ENCODE peak calls at places on chromosomes 11 and 22, in six cellular contexts. O, J, P, T, Q and W are unnamed samples. For H3K4me1, the result is how much of the 10 kb centered on the place peaks cover.

GRCh38 chr11:78669249-78669648 is 94.6 kb upstream of the NARS2 start:
- DNase-seq in T (no peak), Q (no peak), J (no peak), P (no peak), O (no peak), W (no peak)

GRCh38 chr11:75578977-75579376 is 16.9 kb downstream of the SERPINH1 start:
- DNase-seq in J (no peak), T (no peak), O (no peak), P (no peak), Q (no peak), W (no peak)

GRCh38 chr22:32339190-32340012 is 18.3 kb upstream of the RFPL3 start:
- DNase-seq in T (no peak), P (no peak), Q (no peak), O (no peak), J (no peak), W (no peak)

GRCh38 chr11:37050311-37050710 is 452.3 kb upstream of the RAG2 start:
- DNase-seq in T (no peak), Q (no peak), O (no peak), J (no peak), P (no peak), W (no peak)

GRCh38 chr22:18975434-18976196 is 39.5 kb upstream of the PRODH start:
- DNase-seq in T (peak), P (no peak), O (peak), J (no peak), Q (no peak), W (no peak)

GRCh38 chr11:127056338-127056971 is 55.9 kb upstream of the KIRREL3 start:
- DNase-seq in Q (no peak), J (no peak), O (no peak), P (no peak), T (no peak), W (no peak)

GRCh38 chr11:74462009-74462408 is 5.3 kb downstream of the KCNE3 start:
- DNase-seq in Q (no peak), J (peak), P (no peak), T (peak), O (peak), W (peak)

GRCh38 chr11:70477607-70478006 is 79.3 kb downstream of the CTTN start:
- DNase-seq in Q (no peak), T (peak), J (no peak), O (no peak), P (no peak), W (no peak)

GRCh38 chr11:5600374-5600851 is 4.0 kb downstream of the TRIM6 start:
- DNase-seq in T (peak), P (peak), O (peak), J (peak), Q (peak), W (peak)

GRCh38 chr22:48517039-48518030 is 1310.3 kb downstream of the BRD1 start:
- DNase-seq in P (no peak), Q (no peak), J (no peak), T (no peak), O (peak), W (no peak)

GRCh38 chr11:74466916-74467885 is at the start of gene KCNE3:
- DNase-seq in T (peak), Q (no peak), P (no peak), O (peak), J (peak), W (peak)

GRCh38 chr11:75293903-75294302 is 53.3 kb downstream of the TPBGL start:
- DNase-seq in Q (no peak), T (no peak), J (no peak), O (no peak), P (no peak), W (no peak)

GRCh38 chr22:24424001-24424900 is 3.1 kb upstream of the ADORA2A start:
- DNase-seq in J (no peak), P (no peak), T (peak), O (no peak), Q (peak), W (peak)

GRCh38 chr22:45895436-45896152 is 81.4 kb downstream of the WNT7B start:
- DNase-seq in Q (no peak), T (peak), P (no peak), O (no peak), J (no peak), W (peak)

GRCh38 chr11:46912526-46913150 is 5.7 kb downstream of the LRP4 start:
- DNase-seq in Q (no peak), O (no peak), P (no peak), T (no peak), J (no peak), W (peak)

GRCh38 chr11:86931059-86931964 is 23.9 kb downstream of the FZD4 start:
- DNase-seq in P (no peak), Q (no peak), J (no peak), O (no peak), T (no peak), W (no peak)

GRCh38 chr11:1823376-1824220 is 11.2 kb upstream of the SYT8 start:
- DNase-seq in T (peak), J (no peak), P (no peak), O (peak), Q (no peak), W (no peak)

GRCh38 chr11:28757725-28758515 is 649.7 kb downstream of the METTL15 start:
- DNase-seq in P (no peak), T (no peak), O (no peak), J (no peak), Q (no peak), W (no peak)

GRCh38 chr11:19164881-19165280 is 36.9 kb downstream of the CSRP3 start:
- DNase-seq in T (no peak), Q (no peak), O (no peak), P (no peak), J (no peak), W (no peak)

GRCh38 chr11:14249121-14249963 is 109.6 kb downstream of the RRAS2 start:
- DNase-seq in T (peak), J (peak), P (no peak), O (peak), Q (peak), W (peak)

GRCh38 chr11:122793500-122793899 is 44.8 kb upstream of the CRTAM start:
- DNase-seq in P (no peak), T (no peak), Q (no peak), O (no peak), J (no peak), W (no peak)

GRCh38 chr11:48051217-48051848 is 71.0 kb downstream of the PTPRJ start:
- DNase-seq in P (no peak), J (no peak), Q (no peak), O (no peak), T (no peak), W (no peak)

GRCh38 chr11:121661796-121662508 is 209.2 kb upstream of the SORL1-AS1 start:
- DNase-seq in Q (no peak), T (no peak), P (no peak), J (peak), O (no peak), W (no peak)
- TF ChIP-seq CTCF in Q (no peak), T (no peak), P (no peak), J (no peak), O (no peak), W (no peak)

DNA sequence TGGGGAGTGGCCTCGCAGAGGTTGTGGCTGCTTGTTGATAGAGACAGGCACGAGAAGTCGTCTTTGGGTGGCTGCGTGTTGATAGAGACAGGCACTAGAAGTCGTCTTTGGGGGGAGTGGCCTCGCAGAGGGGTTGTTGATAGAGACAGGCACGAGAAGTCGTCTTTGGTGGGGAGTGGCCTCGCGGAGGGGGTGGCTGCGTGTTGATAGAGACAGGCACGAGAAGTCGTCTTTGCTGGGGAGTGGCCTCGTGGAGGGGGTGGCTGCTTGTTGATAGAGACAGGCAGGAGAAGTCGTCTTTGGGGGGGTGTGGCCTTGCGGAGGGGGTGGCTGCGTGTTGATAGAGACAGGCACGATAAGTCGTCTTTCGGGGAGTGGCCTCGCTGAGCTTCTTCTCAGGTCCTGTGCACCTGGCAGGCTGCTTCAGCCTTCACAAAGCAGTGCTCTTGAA is 328.8 kb downstream of the TBC1D22A start:
- DNase-seq in O (no peak), Q (no peak), J (no peak), P (no peak), T (no peak), W (no peak)
- H3K4me3 ChIP-seq in O (no peak), Q (no peak), J (peak), P (no peak), T (no peak), W (no peak)

DNA sequence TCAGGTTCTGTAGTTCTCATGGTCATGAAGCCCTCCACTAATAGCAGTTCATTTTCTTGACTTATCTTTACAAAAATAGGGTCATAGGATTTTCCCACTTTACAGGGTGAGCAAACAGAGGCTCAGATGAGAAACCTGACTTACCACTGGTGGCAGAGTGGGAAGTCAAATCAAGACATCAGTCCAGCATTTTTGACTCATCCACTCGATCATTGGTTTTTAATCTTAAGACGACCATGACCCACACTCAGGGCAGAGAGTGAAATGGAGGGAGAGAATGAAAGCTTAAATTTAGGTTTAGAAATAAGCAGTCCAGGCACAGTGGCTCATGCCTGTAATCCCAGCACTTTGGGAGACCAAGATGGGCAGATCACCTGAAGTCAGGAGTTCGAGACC is 42.1 kb downstream of the RTL6 start:
- DNase-seq in J (no peak), Q (no peak), P (no peak), T (no peak), O (no peak), W (no peak)
- H3K4me1 ChIP-seq in J (under half), Q (under half), P (under half), T (under half), O (under half), W (under half)

DNA sequence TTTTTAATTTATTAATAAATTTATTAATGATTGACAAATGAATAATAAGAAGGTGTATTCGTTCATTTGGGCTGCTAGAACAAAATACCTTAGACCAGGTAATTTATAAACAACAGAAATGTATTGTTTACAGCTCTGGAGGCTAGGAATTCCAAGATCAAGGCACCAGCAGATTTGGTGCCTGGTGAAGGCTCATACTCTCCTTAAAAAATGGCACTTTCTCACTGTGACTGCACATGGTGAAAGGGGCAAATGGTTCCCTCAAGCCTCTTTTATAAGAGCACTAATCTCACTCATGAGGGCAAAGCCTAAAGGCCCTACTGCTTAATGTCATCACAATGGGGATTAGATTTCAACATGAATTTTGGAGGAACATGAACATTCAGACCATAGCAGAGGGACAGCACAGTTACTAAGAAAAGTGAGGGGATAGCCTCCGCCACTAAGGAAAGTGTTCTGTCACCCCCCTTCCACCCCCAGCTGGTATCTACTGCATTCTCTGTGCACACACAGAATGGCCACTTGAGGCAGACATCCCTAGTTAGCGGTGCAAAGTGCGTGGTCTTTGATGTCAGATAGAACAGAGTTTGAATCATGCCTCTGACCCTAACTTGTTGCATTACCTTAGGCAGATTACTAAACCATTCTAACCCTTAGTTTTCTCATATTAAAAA is 47.2 kb upstream of the CEP295 start:
- DNase-seq in O (no peak), J (no peak), Q (peak), P (no peak), T (no peak), W (no peak)
- TF ChIP-seq CTCF in O (no peak), J (no peak), Q (no peak), P (peak), T (no peak), W (no peak)